ENCODE peak calls at places on chromosome 16, in ten cellular contexts. T is left ventricle myocardium inferior; V is esophagus squamous epithelium; Q is progenitor cell of endocrine pancreas; C is Caco-2; G is activated CD8-positive, alpha-beta T cell treated with anti-CD3 and anti-CD28 coated beads for 36 hours; S is uterus; B is OCI-LY7; P is WTC11; M is cardiac muscle cell. Y is an unnamed sample.

GRCh38 chr16:1299012-1299867 is 10.2 kb upstream of the UBE2I start:
- DNase-seq in T (no peak), V (no peak), Q (no peak), C (peak; percentile 85), G (no peak), S (no peak), B (no peak), P (no peak), M (no peak), Y (no peak)

GRCh38 chr16:58365623-58366022 is 26.6 kb upstream of the GINS3 start:
- DNase-seq in T (no peak), V (no peak), Q (no peak), C (no peak), G (no peak), S (no peak), B (no peak), P (no peak), M (no peak), Y (no peak)

GRCh38 chr16:576823-577201 is 7.0 kb downstream of the PIGQ start:
- DNase-seq in T (no peak), V (no peak), Q (no peak), C (no peak), G (no peak), S (no peak), B (no peak), P (peak; percentile 73), M (no peak), Y (no peak)

GRCh38 chr16:68231384-68232136 is 4.4 kb downstream of the ESRP2 start:
- DNase-seq in T (no peak), V (no peak), Q (no peak), C (no peak), G (no peak), S (no peak), B (no peak), P (no peak), M (no peak), Y (no peak)

GRCh38 chr16:50173318-50173717 is 20.2 kb downstream of the TENT4B start:
- DNase-seq in T (no peak), V (no peak), Q (no peak), C (no peak), G (no peak), S (no peak), B (no peak), P (no peak), M (no peak), Y (no peak)

GRCh38 chr16:24689128-24689527 is 40.3 kb upstream of the TNRC6A start:
- DNase-seq in T (no peak), V (no peak), Q (no peak), C (peak; percentile 35), G (peak; percentile 23), S (no peak), B (peak; percentile 20), P (peak; percentile 38), M (peak; percentile 38), Y (no peak)

GRCh38 chr16:974001-974601 is 3.3 kb upstream of the LMF1 start:
- DNase-seq in T (no peak), V (no peak), Q (no peak), C (no peak), G (no peak), S (no peak), B (peak; percentile 88), P (no peak), M (peak; percentile 61), Y (no peak)

GRCh38 chr16:67260426-67261063 is 11.8 kb downstream of the SLC9A5 start:
- DNase-seq in T (no peak), V (no peak), Q (no peak), C (peak; percentile 72), G (peak; percentile 48), S (no peak), B (peak; percentile 77), P (no peak), M (peak; percentile 73), Y (peak; percentile 73)

GRCh38 chr16:1026057-1026783 is 44.6 kb downstream of the SOX8 start:
- DNase-seq in T (no peak), V (no peak), Q (no peak), C (no peak), G (no peak), S (no peak), B (no peak), P (no peak), M (peak; percentile 30), Y (no peak)

GRCh38 chr16:81905277-81905676 is 106.0 kb downstream of the SDR42E1 start:
- DNase-seq in T (no peak), V (no peak), Q (no peak), C (no peak), G (no peak), S (no peak), B (no peak), P (peak; percentile 31), M (no peak), Y (no peak)

GRCh38 chr16:10828851-10829331 is 10.3 kb upstream of the TVP23A start:
- DNase-seq in T (peak; percentile 96), V (no peak), Q (no peak), C (no peak), G (no peak), S (peak; percentile 90), B (no peak), P (no peak), M (no peak), Y (no peak)

GRCh38 chr16:46982335-46982734 is 8.9 kb upstream of the DNAJA2 start:
- DNase-seq in T (no peak), V (no peak), Q (no peak), C (no peak), G (no peak), S (no peak), B (no peak), P (no peak), M (no peak), Y (peak; percentile 58)

GRCh38 chr16:87383522-87384161 is at the start of gene FBXO31:
- DNase-seq in T (peak; percentile 86), V (peak; percentile 41), Q (peak; percentile 91), C (peak; percentile 96), G (peak; percentile 91), S (peak; percentile 84), B (peak; percentile 90), P (peak; percentile 88), M (peak; percentile 93), Y (peak; percentile 93)

GRCh38 chr16:4680673-4681470 is 12.5 kb upstream of the NUDT16L1 start:
- DNase-seq in T (peak; percentile 78), V (no peak), Q (no peak), C (no peak), G (no peak), S (no peak), B (no peak), P (no peak), M (no peak), Y (no peak)

GRCh38 chr16:4913774-4914525 is 23.0 kb downstream of the PPL start:
- DNase-seq in T (no peak), V (no peak), Q (no peak), C (no peak), G (no peak), S (no peak), B (no peak), P (no peak), M (no peak), Y (no peak)

GRCh38 chr16:1631230-1631629 is 19.1 kb downstream of the CRAMP1 start:
- DNase-seq in T (no peak), V (no peak), Q (no peak), C (no peak), G (no peak), S (no peak), B (no peak), P (no peak), M (no peak), Y (no peak)

GRCh38 chr16:27367463-27368357 is 34.3 kb upstream of the IL21R start:
- DNase-seq in T (peak; percentile 83), V (peak; percentile 34), Q (peak; percentile 56), C (peak; percentile 78), G (peak; percentile 99), S (peak; percentile 84), B (peak; percentile 85), P (peak; percentile 83), M (peak; percentile 72), Y (peak; percentile 79)
- TF ChIP-seq CTCF in T (peak; percentile 91), V (peak; percentile 82), Q (peak; percentile 81), C (peak; percentile 81), G (peak; percentile 86), S (peak; percentile 86), B (peak; percentile 82), P (peak; percentile 74), M (peak; percentile 78), Y (peak; percentile 81)

GRCh38 chr16:89289428-89290395 is 72.2 kb downstream of the ZNF778 start:
- DNase-seq in T (peak; percentile 68), V (no peak), Q (peak; percentile 71), C (peak; percentile 90), G (peak; percentile 78), S (no peak), B (peak; percentile 75), P (peak; percentile 91), M (peak; percentile 82), Y (peak; percentile 95)
- TF ChIP-seq CTCF in T (peak; percentile 86), V (peak; percentile 52), Q (peak; percentile 80), C (peak; percentile 97), G (peak; percentile 82), S (peak; percentile 51), B (peak; percentile 91), P (peak; percentile 71), M (peak; percentile 88), Y (peak; percentile 83)

GRCh38 chr16:56032072-56032471 is 156.9 kb upstream of the CES5A start:
- DNase-seq in T (no peak), V (no peak), Q (no peak), C (no peak), G (no peak), S (no peak), B (no peak), P (no peak), M (no peak), Y (no peak)

GRCh38 chr16:56029026-56029425 is 153.9 kb upstream of the CES5A start:
- DNase-seq in T (no peak), V (no peak), Q (no peak), C (no peak), G (no peak), S (no peak), B (no peak), P (no peak), M (no peak), Y (no peak)
- TF ChIP-seq CTCF in T (no peak), V (no peak), Q (peak; percentile 24), C (no peak), G (no peak), S (no peak), B (no peak), P (no peak), M (no peak), Y (no peak)

GRCh38 chr16:54952195-54952594 is 21.5 kb downstream of the IRX5 start:
- DNase-seq in T (no peak), V (no peak), Q (no peak), C (no peak), G (no peak), S (no peak), B (no peak), P (no peak), M (no peak), Y (no peak)
- TF ChIP-seq CTCF in T (no peak), V (no peak), Q (no peak), C (no peak), G (no peak), S (no peak), B (no peak), P (no peak), M (no peak), Y (no peak)